ENCODE peak calls at places on chromosome 20, in five cellular contexts. Y is cardiac fibroblast, S is choroid plexus epithelial cell, P is A549, V is uterus. N is an unnamed sample.

GRCh38 chr20:47127986-47128385 is 228.5 kb downstream of the ZMYND8 start:
- DNase-seq in S (no peak), V (no peak), Y (no peak), P (no peak), N (no peak)

GRCh38 chr20:47774081-47774777 is 11.1 kb downstream of the SULF2 start:
- DNase-seq in S (no peak), V (peak; percentile 43), Y (no peak), P (no peak), N (no peak)

GRCh38 chr20:59018817-59019216 is 412 bp upstream of the TUBB1 start:
- DNase-seq in S (no peak), Y (no peak), V (no peak), P (no peak), N (no peak)

GRCh38 chr20:6708010-6708409 is 59.5 kb upstream of the BMP2 start:
- DNase-seq in Y (peak; percentile 88), V (no peak), P (no peak), S (peak; percentile 86), N (no peak)

GRCh38 chr20:10540636-10541493 is 105.8 kb downstream of the SLX4IP start:
- DNase-seq in P (peak; percentile 37), V (no peak), S (peak; percentile 95), Y (peak; percentile 94), N (no peak)

GRCh38 chr20:13291167-13291566 is 70.1 kb downstream of the ISM1 start:
- DNase-seq in S (no peak), Y (no peak), V (no peak), P (no peak), N (no peak)

GRCh38 chr20:49558826-49559225 is 9.1 kb downstream of the PTGIS start:
- DNase-seq in P (no peak), S (no peak), Y (no peak), V (peak; percentile 24), N (peak; percentile 3)

GRCh38 chr20:5658897-5659296 is 91.3 kb upstream of the SHLD1 start:
- DNase-seq in S (peak; percentile 95), P (peak; percentile 68), V (peak; percentile 78), Y (peak; percentile 96), N (peak; percentile 94)

GRCh38 chr20:33267691-33268090 is 15.3 kb upstream of the BPIFB1 start:
- DNase-seq in P (no peak), Y (no peak), S (no peak), V (no peak), N (no peak)

GRCh38 chr20:35058184-35058583 is 34.4 kb downstream of the TRPC4AP start:
- DNase-seq in S (no peak), V (no peak), Y (no peak), P (no peak), N (no peak)

GRCh38 chr20:41714030-41714429 is 95.9 kb upstream of the CHD6 start:
- DNase-seq in P (no peak), V (no peak), S (no peak), Y (no peak), N (no peak)

GRCh38 chr20:58669287-58670006 is 18.4 kb downstream of the STX16 start:
- DNase-seq in V (no peak), Y (no peak), P (no peak), S (no peak), N (no peak)

GRCh38 chr20:38057351-38057972 is 23.9 kb downstream of the RPRD1B start:
- DNase-seq in P (peak; percentile 82), V (peak; percentile 90), S (peak; percentile 78), Y (peak; percentile 82), N (peak; percentile 67)

GRCh38 chr20:61560361-61560853 is 308.3 kb downstream of the CDH4 start:
- DNase-seq in P (no peak), S (peak; percentile 13), V (no peak), Y (peak; percentile 31), N (no peak)

GRCh38 chr20:10639762-10640556 is 33.8 kb downstream of the JAG1 start:
- DNase-seq in V (no peak), S (peak; percentile 37), P (no peak), Y (no peak), N (no peak)

GRCh38 chr20:63755933-63756647 is 16.5 kb downstream of the SLC2A4RG start:
- DNase-seq in Y (no peak), P (no peak), V (no peak), S (no peak), N (peak; percentile 6)
- TF ChIP-seq CTCF in Y (no peak), P (no peak), V (no peak), S (no peak), N (no peak)

DNA sequence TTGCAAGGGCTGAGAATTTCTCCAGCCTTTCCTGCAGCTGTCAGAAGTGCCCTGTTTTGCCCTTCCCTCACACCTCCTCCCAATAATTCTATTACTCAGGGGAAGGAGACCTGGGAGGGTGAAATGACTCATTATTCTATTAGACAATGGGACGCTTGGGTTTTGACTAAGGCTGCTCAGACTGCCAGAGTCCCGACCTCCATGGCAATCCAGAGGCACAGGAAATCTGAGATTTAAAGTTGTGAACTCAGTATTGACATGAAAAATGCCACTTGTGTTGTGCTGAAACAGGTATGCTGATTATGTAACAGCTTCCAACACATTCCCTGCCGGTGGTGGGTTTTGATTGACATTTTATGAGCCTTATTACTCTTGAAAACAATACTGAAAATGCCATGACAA is 625.9 kb upstream of the FLRT3 start:
- DNase-seq in S (no peak), V (no peak), Y (peak; percentile 4), P (peak; percentile 80), N (no peak)
- TF ChIP-seq CTCF in S (no peak), V (no peak), Y (no peak), P (no peak), N (no peak)

GRCh38 chr20:19566226-19566960 is 191.7 kb upstream of the RIN2 start:
- DNase-seq in S (peak; percentile 68), V (no peak), Y (peak; percentile 75), P (no peak), N (no peak)
- TF ChIP-seq CTCF in S (no peak), V (no peak), Y (no peak), P (no peak), N (no peak)

GRCh38 chr20:63434599-63435378 is 37.7 kb downstream of the KCNQ2 start:
- DNase-seq in Y (peak; percentile 64), P (peak; percentile 89), S (peak; percentile 55), V (peak; percentile 20), N (peak; percentile 64)
- TF ChIP-seq CTCF in Y (peak; percentile 66), P (peak; percentile 91), S (peak; percentile 70), V (peak; percentile 55), N (peak; percentile 85)

GRCh38 chr20:50981714-50982048 is 23.1 kb downstream of the MOCS3 start:
- DNase-seq in P (no peak), S (no peak), V (no peak), Y (no peak), N (no peak)
- TF ChIP-seq CTCF in P (peak; percentile 35), S (no peak), V (no peak), Y (no peak), N (peak; percentile 37)

GRCh38 chr20:4522310-4522709 is 199.4 kb upstream of the PRND start:
- DNase-seq in V (no peak), Y (no peak), P (no peak), S (no peak), N (no peak)

GRCh38 chr20:4524307-4524706 is 197.4 kb upstream of the PRND start:
- DNase-seq in S (no peak), V (no peak), Y (no peak), P (no peak), N (no peak)

GRCh38 chr20:4516851-4517250 is 204.9 kb upstream of the PRND start:
- DNase-seq in S (no peak), V (no peak), Y (peak; percentile 36), P (no peak), N (no peak)

GRCh38 chr20:4521170-4521968 is 200.3 kb upstream of the PRND start:
- DNase-seq in Y (no peak), S (no peak), P (no peak), V (no peak), N (no peak)

DNA sequence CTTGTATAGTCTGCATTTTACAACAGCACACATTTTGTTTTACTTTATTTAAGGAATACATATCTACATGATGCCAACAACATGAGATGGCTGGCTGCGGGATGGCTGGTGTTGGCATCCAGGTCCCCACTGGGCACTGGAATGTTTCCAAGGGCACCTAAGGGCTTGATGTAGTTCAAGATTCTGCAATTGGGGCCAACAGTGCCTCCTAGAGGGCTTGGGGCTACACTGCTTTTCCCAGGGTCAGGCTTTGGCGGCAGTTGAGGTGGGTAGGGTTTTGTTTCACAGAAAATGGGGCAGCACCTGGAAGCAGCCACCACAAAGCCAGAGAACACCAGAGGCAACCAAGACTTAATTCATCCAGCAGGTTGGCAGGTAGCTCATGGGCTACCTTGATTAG is 202.2 kb upstream of the PRND start:
- DNase-seq in Y (peak; percentile 37), V (no peak), S (peak; percentile 31), P (no peak), N (peak; percentile 46)
- TF ChIP-seq CTCF in Y (peak; percentile 81), V (no peak), S (peak; percentile 82), P (peak; percentile 24), N (peak; percentile 82)

DNA sequence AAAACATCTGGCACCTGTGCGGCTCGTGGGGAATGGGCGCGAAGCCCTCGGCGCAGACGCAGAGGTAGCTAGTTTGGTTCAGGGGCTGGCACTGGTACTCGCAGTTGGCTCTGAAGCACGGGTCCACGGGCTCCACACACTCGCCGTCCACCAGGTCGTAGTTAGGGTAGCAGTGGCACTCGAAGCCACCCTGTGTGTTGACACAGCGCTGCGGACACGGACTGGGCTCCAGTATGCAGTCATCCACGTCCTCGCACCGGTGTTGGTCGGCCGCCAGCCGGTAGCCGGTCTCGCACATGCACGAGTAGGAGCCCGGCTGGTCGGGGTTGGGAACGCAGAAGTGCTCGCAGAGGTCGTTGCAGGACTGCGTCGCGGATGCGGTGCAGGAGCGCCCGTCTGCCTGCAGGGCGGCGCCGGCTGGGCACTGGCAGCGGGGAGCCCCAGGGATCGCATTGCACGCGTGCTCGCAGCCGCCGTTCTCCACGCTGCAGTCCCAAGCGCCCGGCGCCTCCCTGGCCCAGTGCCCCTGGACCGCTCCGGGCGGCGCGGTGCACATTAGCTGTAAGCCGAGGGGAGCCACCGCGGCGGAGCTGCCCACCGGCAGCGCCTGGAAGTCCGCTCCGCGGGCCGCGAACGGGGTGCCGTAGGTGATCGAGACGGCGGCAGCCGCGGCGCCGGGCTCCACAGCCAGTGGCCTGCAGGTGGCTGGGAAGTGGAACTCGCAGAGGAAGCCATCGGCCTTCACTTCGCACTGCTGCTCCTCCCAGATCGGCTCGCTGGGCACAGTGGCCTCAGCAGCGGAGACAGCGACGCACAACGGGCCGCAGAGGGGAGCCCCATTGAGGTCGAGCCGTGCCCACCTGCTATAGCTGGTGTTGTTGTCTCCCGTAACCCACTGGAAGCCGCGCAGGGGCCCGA is 930 bp downstream of the THBD start:
- DNase-seq in Y (peak; percentile 47), P (peak; percentile 76), V (peak; percentile 24), S (peak; percentile 43), N (peak; percentile 75)
- TF ChIP-seq CTCF in Y (peak; percentile 24), P (peak; percentile 59), V (no peak), S (peak; percentile 48), N (peak; percentile 86)

GRCh38 chr20:54733687-54734086 is 258.3 kb downstream of the DOK5 start:
- DNase-seq in S (no peak), V (no peak), P (no peak), Y (no peak), N (no peak)
- TF ChIP-seq CTCF in S (no peak), V (no peak), P (no peak), Y (no peak), N (no peak)

GRCh38 chr20:63574829-63575720 is 1.0 kb upstream of the HELZ2 start:
- DNase-seq in V (no peak), P (no peak), Y (peak; percentile 66), S (no peak), N (no peak)
- TF ChIP-seq CTCF in V (no peak), P (no peak), Y (no peak), S (no peak), N (no peak)

N was measured in CD14-positive monocyte.